ENCODE peak calls at places on chromosomes 1 and 21, in seven cellular contexts. M is breast epithelium, G is esophagus muscularis mucosa, P is tibial nerve, Z is uterus, T is right lobe of liver, C is K562. B is an unnamed sample.

GRCh38 chr21:40016234-40016633 is 149.0 kb downstream of the PCP4 start:
- DNase-seq in M (no peak), G (no peak), P (no peak), Z (no peak), T (no peak), C (no peak), B (no peak)

GRCh38 chr1:179369751-179370341 is 4.1 kb downstream of the AXDND1 start:
- DNase-seq in M (no peak), G (no peak), P (no peak), Z (no peak), T (no peak), C (peak), B (no peak)

GRCh38 chr1:161189036-161189435 is 9.8 kb downstream of the ADAMTS4 start:
- DNase-seq in M (no peak), G (no peak), P (no peak), Z (no peak), T (peak), C (no peak), B (no peak)

GRCh38 chr1:117620440-117620839 is 14.6 kb downstream of the TENT5C start:
- DNase-seq in M (no peak), G (no peak), P (no peak), Z (no peak), T (no peak), C (no peak), B (no peak)

GRCh38 chr1:201329286-201329685 is 46.0 kb downstream of the PKP1 start:
- DNase-seq in M (no peak), G (no peak), P (no peak), Z (no peak), T (peak), C (no peak), B (peak)

GRCh38 chr1:212967767-212968166 is 17.4 kb downstream of the VASH2 start:
- DNase-seq in M (no peak), G (no peak), P (no peak), Z (no peak), T (no peak), C (peak), B (no peak)

GRCh38 chr1:101140041-101140718 is 96.6 kb upstream of the S1PR1 start:
- DNase-seq in M (no peak), G (no peak), P (no peak), Z (no peak), T (no peak), C (no peak), B (no peak)

GRCh38 chr1:6099787-6100765 is 54.4 kb downstream of the KCNAB2 start:
- DNase-seq in M (no peak), G (no peak), P (no peak), Z (no peak), T (peak), C (no peak), B (peak)

GRCh38 chr1:111937147-111937725 is 52.2 kb downstream of the KCND3 start:
- DNase-seq in M (no peak), G (no peak), P (no peak), Z (no peak), T (no peak), C (no peak), B (no peak)

GRCh38 chr1:14443164-14443787 is 155.2 kb upstream of the KAZN start:
- DNase-seq in M (no peak), G (no peak), P (no peak), Z (no peak), T (no peak), C (peak), B (no peak)

GRCh38 chr1:74180490-74180889 is 17.5 kb downstream of the LRRIQ3 start:
- DNase-seq in M (no peak), G (no peak), P (no peak), Z (no peak), T (no peak), C (no peak), B (no peak)

GRCh38 chr1:237318748-237319147 is 276.8 kb downstream of the RYR2 start:
- DNase-seq in M (no peak), G (no peak), P (no peak), Z (no peak), T (no peak), C (no peak), B (no peak)

GRCh38 chr1:231181271-231181670 is 19.4 kb downstream of the TRIM67 start:
- DNase-seq in M (no peak), G (no peak), P (no peak), Z (no peak), T (no peak), C (no peak), B (no peak)

DNA sequence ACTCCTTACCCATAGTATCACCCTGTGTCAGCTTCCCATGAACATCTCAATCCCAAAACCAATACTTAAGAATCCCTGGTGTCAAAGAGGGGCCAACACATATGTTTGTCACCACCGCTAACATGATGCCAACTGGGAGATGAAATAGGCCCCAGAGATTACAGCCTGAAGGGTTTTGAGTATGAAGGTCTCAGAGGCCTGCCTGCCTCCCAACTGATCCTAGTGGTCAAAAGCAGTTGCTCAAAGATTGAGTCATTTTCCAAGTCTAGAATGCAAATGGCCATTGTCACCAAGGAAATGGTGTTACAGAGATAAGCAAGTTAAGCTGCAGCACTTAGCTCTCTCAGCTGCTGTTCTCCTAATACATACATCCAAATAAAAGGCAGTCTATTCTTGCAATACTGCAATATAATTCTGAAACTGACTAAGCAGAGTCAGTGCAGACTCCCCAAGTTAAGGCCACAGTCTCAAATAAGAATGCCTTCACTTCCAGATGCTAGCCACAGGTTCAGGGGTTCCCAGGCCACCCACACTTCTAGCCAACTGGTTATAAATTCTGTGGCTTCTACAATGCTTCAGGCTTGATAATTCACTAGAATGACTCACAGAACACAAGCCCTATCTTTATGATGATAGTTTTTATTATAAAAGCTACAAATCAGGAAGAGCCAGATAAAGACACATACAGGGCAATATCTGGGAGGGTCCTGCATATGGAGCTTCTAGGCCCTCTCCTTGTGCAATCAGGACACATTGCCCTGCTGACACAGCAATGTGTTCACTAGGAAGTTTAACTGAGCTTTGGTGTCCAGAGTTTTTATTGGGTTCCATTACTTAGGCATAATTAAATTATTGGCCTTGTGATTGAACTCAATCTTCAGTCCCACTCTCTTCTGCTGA is 18.6 kb downstream of the DUSP10 start:
- DNase-seq in M (no peak), G (peak), P (no peak), Z (no peak), T (no peak), C (peak), B (no peak)
- H3K27ac ChIP-seq in M (no peak), G (no peak), P (no peak), Z (no peak), T (no peak), C (peak), B (no peak)

GRCh38 chr21:43771698-43772367 is 4.3 kb downstream of the CSTB start:
- DNase-seq in M (no peak), G (no peak), P (no peak), Z (no peak), T (no peak), C (no peak), B (no peak)
- TF ChIP-seq POLR2A in M (no peak), G (no peak), P (no peak), Z (no peak), T (no peak), C (no peak), B (no peak)

DNA sequence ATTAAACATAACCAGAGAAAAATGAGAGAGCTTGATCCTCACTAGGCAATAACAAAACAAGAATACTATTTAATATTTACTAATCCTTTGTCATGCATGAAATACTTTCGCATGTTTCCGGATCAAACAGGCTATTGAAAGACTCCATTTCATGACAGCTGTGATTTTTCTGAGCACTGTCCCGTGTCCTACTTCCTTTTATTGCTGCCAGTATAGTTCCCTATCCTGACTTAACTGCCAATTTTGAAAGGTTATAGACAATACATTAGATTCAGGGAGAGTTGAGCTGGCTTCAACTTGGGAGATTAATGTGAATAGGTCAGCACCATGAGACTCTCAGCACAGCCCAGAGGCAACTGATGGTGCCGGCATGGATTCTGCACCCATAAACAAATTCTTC is 225.8 kb downstream of the VAV3 start:
- DNase-seq in M (no peak), G (no peak), P (no peak), Z (no peak), T (no peak), C (no peak), B (no peak)
- H3K27ac ChIP-seq in M (peak), G (no peak), P (no peak), Z (no peak), T (no peak), C (no peak), B (no peak)

GRCh38 chr1:23562138-23562819 is 3.0 kb upstream of the ID3 start:
- DNase-seq in M (peak), G (peak), P (peak), Z (peak), T (peak), C (peak), B (peak)
- TF ChIP-seq POLR2A in M (peak), G (peak), P (peak), Z (peak), T (peak), C (peak), B (peak)

DNA sequence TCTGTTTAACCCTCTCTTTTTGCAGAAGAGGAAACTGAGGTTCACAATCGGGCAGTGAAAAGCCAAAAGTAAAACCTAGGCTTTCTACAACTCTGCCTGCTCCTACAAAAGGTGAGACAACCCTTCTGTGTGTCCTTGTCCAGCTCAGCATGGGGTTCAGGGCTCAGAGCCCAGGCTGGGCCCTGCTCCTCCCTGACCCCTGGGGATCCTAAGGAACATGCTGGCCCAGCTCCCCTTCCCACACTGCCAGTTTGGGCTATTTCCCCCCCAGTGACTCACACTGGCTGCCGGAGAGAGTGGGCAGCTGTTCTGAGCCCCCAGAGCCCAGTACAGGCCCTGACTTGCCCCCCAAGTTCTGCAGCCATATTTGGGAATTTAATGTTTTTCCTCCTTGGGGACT is 8.9 kb downstream of the FAM229A start:
- DNase-seq in M (no peak), G (no peak), P (no peak), Z (no peak), T (no peak), C (no peak), B (no peak)
- H3K27ac ChIP-seq in M (peak), G (peak), P (peak), Z (peak), T (no peak), C (no peak), B (peak)

GRCh38 chr1:214602764-214603657 is at the start of gene CENPF:
- DNase-seq in M (peak), G (peak), P (peak), Z (peak), T (peak), C (peak), B (peak)
- TF ChIP-seq POLR2A in M (no peak), G (no peak), P (no peak), Z (no peak), T (no peak), C (peak), B (no peak)

DNA sequence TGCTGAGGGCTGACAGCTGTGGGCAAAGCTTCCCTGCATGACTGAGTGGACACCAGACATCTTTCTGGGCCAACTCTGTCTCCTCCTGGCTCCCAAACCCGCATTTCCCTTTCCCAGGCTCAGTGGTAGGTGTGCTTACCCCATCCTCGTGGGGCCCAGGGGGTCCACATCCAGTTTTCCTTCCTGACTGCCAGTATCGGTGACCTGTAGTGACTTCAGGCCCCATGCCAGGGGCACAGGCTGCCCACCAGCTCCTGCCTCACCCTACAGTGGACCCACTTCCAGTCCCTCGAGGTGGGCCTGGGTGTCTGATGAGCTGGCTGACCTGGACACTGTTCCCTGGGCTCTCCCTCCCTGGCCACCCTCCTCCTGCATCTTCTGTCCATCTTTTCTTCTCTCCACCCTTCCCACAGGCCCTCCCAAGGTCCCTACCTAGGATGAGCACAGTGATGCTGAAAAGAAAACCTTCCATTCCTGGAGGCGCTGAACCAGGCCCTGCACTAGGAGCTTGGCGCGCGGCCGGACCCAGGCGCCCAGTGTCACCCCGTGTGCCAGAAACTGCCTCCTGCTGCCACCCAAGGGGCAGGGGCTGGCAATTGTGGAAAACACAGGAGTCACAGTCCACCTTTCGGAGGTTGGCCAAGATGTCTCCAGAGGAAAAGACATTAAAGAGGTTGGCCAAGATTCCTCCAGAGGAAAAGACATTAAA is 67.1 kb downstream of the RUNX3 start:
- DNase-seq in M (no peak), G (no peak), P (no peak), Z (no peak), T (no peak), C (no peak), B (no peak)
- H3K27ac ChIP-seq in M (no peak), G (no peak), P (no peak), Z (no peak), T (no peak), C (no peak), B (no peak)

DNA sequence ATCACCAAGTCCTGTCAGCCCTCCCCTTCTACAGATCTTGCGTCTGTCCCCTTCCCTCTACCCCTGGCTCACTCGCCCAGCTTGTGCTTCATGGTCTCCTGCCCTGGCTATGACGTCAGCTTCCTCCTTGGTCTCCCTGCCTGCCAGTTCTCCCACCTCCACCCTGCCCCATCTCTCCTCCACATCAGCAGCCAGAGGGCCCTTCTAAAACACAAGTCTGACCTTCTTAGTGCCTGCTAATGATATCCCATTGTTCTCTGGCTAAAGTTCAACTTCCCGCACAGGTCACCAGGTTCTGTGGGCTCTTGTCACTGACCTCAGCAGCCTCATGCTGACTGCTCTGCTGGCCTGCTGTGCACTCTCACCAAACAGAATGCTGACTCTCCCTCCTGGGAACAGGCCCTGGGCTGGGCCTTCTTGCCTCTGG is 24.6 kb upstream of the MYCL start:
- DNase-seq in M (no peak), G (no peak), P (no peak), Z (no peak), T (peak), C (no peak), B (no peak)
- TF ChIP-seq POLR2A in M (no peak), G (no peak), P (no peak), Z (no peak), T (peak), C (no peak), B (no peak)

DNA sequence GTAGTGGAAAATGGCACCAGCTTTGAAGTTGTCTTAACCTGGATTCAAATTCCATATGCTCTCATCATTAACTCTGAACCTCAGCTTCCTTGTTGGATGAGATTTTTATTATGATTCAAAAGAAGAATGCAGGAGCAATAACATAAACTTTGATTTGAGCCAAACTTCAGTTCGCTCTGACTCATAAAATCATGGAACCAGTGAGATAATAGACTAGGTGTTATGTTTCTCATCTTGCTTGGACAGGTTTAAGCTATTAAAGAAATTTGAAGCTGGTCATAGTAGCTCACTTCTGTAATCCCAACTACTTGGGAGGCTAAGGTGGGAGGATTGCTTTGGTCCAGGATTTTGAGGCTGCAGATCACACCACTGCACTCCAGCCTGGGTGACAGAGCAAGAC is 172.8 kb downstream of the CLEC20A start:
- DNase-seq in M (no peak), G (no peak), P (no peak), Z (no peak), T (no peak), C (no peak), B (no peak)
- H3K27ac ChIP-seq in M (no peak), G (no peak), P (no peak), Z (no peak), T (no peak), C (no peak), B (no peak)

B was measured in heart left ventricle.